ENCODE peak calls at places on chromosomes 11 and 22, in four cellular contexts. J is HepG2; C is upper lobe of right lung; I is CD4-positive, alpha-beta memory T cell. D is an unnamed sample.

GRCh38 chr11:620201-620600 is 4.5 kb upstream of the IRF7 start:
- DNase-seq in I (no peak), C (no peak), J (no peak), D (no peak)

GRCh38 chr22:20206709-20207215 is 55.9 kb upstream of the CCDC188 start:
- DNase-seq in I (no peak), J (no peak), C (peak; percentile 83), D (peak; percentile 89)

GRCh38 chr11:132772712-132773545 is 759.4 kb downstream of the OPCML start:
- DNase-seq in C (no peak), J (no peak), I (no peak), D (no peak)

GRCh38 chr11:33941637-33942160 is 49.8 kb upstream of the LMO2 start:
- DNase-seq in C (no peak), J (no peak), I (no peak), D (no peak)

GRCh38 chr11:34345012-34345804 is 12.6 kb downstream of the ABTB2 start:
- DNase-seq in C (no peak), I (no peak), J (peak; percentile 95), D (peak; percentile 83)

GRCh38 chr22:32020117-32020516 is 22.9 kb upstream of the SLC5A1 start:
- DNase-seq in I (no peak), C (no peak), J (peak; percentile 5), D (no peak)

GRCh38 chr11:61545341-61545740 is 35.5 kb downstream of the SYT7 start:
- DNase-seq in I (no peak), J (no peak), C (no peak), D (no peak)

GRCh38 chr11:115848614-115849013 is 344.4 kb upstream of the CADM1 start:
- DNase-seq in I (no peak), J (no peak), C (no peak), D (no peak)

GRCh38 chr11:85661972-85662664 is 2.8 kb downstream of the CREBZF start:
- DNase-seq in C (no peak), J (no peak), I (no peak), D (no peak)

GRCh38 chr11:100887659-100888058 is 200.6 kb downstream of the ARHGAP42 start:
- DNase-seq in J (no peak), C (no peak), I (no peak), D (no peak)

GRCh38 chr11:87560352-87560751 is 522.6 kb downstream of the TMEM135 start:
- DNase-seq in I (no peak), J (no peak), C (no peak), D (no peak)

GRCh38 chr11:113026778-113027177 is 65.6 kb downstream of the NCAM1 start:
- DNase-seq in J (no peak), I (no peak), C (no peak), D (no peak)

GRCh38 chr11:2140411-2141400 is 1.5 kb upstream of the IGF2 start:
- DNase-seq in J (no peak), I (no peak), C (no peak), D (no peak)
- H3K27me3 ChIP-seq in J (peaks cover 57% of the 10 kb centered on the region), I (peaks cover 32% of the 10 kb centered on the region), C (peaks cover 79% of the 10 kb centered on the region), D (no peaks in the 10 kb centered on the region)

GRCh38 chr22:44489817-44490216 is 8.2 kb downstream of the RTL6 start:
- DNase-seq in I (no peak), J (no peak), C (no peak), D (no peak)
- H3K9me3 ChIP-seq in I (no peaks in the 10 kb centered on the region), J (no peaks in the 10 kb centered on the region), C (no peaks in the 10 kb centered on the region), D (no peaks in the 10 kb centered on the region)

GRCh38 chr22:49258107-49259010 is 569.3 kb downstream of the BRD1 start:
- DNase-seq in I (no peak), C (no peak), J (no peak), D (no peak)

GRCh38 chr22:49257551-49257951 is 570.1 kb downstream of the BRD1 start:
- DNase-seq in J (no peak), C (no peak), I (no peak), D (no peak)

GRCh38 chr22:49253656-49254055 is 574.0 kb downstream of the BRD1 start:
- DNase-seq in C (peak; percentile 35), I (no peak), J (no peak), D (no peak)

GRCh38 chr22:49255154-49255553 is 572.5 kb downstream of the BRD1 start:
- DNase-seq in I (no peak), C (no peak), J (no peak), D (no peak)

DNA sequence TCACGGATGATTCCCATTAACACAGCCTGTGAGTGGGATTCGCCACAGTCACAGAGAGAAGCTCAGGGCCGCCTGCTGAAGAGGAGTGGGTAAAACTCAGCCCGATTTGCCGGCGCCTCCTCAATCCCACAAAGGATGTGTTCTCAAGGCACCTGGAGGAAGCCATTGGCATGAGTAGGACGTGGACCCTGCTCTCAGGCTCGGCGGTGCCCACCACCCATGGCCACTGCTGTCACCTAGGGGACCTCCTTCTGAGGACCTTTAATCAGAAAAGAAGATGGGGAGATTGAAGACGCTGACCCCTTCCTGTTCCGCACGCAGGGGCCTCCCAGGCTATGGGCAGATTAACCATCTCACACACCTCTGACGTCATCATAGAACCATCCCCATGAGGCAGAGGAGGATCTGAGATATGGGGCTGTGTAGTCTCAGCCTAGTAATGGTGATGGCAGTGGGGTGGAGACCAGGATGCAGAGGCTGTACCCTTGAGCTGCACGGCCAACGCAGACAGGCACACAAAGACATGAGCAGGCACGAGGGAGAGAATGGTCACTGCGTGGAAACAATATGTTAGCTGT is 571.8 kb downstream of the BRD1 start:
- DNase-seq in J (no peak), C (no peak), I (no peak), D (no peak)
- H3K27me3 ChIP-seq in J (peaks cover 3% of the 10 kb centered on the region), C (peaks cover 15% of the 10 kb centered on the region), I (no peaks in the 10 kb centered on the region), D (no peaks in the 10 kb centered on the region)

GRCh38 chr11:46072172-46072964 is 48.9 kb downstream of the PHF21A start:
- DNase-seq in I (no peak), C (no peak), J (no peak), D (no peak)
- H3K9me3 ChIP-seq in I (no peaks in the 10 kb centered on the region), C (no peaks in the 10 kb centered on the region), J (no peaks in the 10 kb centered on the region), D (no peaks in the 10 kb centered on the region)

DNA sequence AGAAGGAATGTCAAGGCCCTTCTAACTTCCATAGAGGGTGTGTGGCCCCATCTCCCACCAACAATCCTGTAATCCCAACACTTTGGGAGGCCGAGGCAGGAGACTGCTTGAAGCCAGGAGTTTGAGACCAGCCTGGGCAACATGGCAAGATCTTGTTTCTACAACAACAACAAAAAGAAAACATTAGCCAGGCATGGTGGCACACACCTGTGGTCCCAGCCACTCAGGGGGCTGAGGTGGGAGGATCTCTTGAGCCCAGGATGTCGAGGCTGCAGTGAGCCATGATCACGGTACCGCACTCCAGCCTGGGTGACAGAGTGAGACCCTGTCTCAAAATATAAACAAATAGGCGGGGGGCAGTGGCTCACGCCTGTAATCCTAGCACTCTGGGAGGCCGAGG is 16.9 kb downstream of the TSPAN32 start:
- DNase-seq in I (no peak), J (no peak), C (peak; percentile 16), D (no peak)
- H3K27me3 ChIP-seq in I (no peaks in the 10 kb centered on the region), J (peaks cover 25% of the 10 kb centered on the region), C (no peaks in the 10 kb centered on the region), D (no peaks in the 10 kb centered on the region)

DNA sequence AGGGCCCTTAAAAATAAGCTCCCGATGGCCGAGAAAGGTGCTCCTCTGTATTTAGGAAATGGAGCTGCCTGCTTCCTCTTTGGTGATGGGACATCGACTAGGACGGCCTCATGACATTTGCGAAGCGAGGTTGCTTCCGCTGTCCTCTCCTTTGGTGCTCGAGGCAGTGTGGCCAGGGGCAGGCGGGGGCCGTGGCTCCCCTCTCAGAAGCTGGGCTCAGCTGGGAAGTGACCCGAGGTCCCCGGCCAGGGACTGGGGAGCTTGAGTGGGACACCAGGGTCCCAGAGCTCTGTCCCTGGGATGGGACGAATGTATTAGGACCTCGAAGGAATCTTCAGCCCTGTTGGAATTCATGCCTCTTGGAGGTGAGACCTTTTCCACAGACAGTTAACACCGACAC is 151.1 kb downstream of the CTTN start:
- DNase-seq in I (no peak), J (no peak), C (no peak), D (no peak)
- H3K9me3 ChIP-seq in I (no peaks in the 10 kb centered on the region), J (no peaks in the 10 kb centered on the region), C (no peaks in the 10 kb centered on the region), D (no peaks in the 10 kb centered on the region)

DNA sequence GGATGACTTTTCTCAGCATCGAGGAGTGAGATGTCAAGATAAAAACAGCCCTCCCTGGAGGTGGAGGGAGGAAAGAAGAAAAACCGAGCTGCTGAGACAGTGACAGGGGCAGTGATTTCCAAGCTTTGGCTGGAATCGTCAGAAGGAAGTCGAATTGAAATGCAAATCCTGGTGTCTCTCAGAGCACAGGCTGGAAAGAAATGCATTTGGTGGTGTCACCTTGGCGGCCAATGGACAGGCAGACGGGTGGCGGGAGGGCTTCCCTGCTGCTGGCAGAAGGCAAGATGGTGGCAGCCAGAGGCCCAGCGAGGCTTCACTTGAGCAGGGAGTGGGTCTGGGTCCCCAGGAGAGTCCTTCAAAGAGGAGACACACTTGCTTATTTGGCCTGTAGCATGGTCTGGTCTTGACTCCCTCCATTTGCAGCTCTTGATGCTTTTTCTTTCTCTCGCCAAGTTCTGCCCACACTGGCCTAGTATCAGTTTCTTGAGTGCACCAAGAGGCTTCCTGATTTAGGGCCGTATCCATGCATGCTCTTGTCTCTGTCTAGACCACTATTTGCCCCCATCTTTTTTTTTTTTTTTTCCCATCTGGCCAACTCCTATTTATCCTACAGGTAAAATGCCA is 170.6 kb downstream of the GRIK4 start:
- DNase-seq in J (no peak), I (no peak), C (no peak), D (no peak)
- H3K27me3 ChIP-seq in J (no peaks in the 10 kb centered on the region), I (no peaks in the 10 kb centered on the region), C (peaks cover 18% of the 10 kb centered on the region), D (no peaks in the 10 kb centered on the region)

DNA sequence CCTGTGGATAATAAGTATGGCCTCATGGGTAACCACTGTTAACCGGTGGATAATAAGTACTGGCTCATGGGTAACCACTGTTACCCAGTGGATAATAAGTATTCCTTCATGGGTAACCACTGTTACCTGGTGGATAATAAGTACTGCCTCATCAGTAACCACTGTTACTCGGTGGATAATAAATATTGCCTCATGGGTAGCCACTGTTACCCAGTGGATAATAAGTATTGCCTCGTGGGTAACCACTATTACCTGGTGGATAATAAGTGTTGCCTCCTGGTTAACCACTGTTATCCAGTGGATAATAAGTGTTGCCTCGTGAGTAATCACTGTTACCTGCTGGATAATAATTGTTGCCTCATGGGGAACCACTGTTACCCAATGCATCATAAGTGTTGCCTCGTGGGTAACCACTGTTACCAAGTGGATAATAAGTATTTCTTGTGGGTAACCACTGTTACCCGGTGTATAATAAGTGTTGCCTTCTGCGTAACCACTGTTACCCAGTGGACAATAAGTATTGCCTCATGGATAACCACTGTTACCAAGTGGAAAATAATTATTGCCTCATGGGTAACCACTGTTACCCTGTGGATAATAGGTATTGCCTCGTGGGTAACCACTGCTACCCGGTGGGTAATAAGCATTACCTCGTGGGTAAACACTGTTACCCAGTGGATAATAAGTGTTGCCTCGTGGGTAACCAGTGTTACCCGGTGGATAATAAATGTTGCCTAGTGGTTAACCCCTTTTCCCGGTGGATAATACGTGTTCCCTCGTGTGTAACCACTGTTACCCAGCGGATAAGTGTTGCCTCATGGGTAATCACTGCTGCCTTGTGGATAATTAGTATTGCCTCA is 26.6 kb upstream of the NXPE4 start:
- DNase-seq in I (no peak), J (no peak), C (no peak), D (no peak)
- H3K9me3 ChIP-seq in I (peaks cover 8% of the 10 kb centered on the region), J (peaks cover 84% of the 10 kb centered on the region), C (no peaks in the 10 kb centered on the region), D (no peaks in the 10 kb centered on the region)

GRCh38 chr11:106697058-106697457 is 321.2 kb downstream of the GUCY1A2 start:
- DNase-seq in C (no peak), I (no peak), J (no peak), D (no peak)

GRCh38 chr11:106695506-106695905 is 322.8 kb downstream of the GUCY1A2 start:
- DNase-seq in C (no peak), I (no peak), J (no peak), D (no peak)

GRCh38 chr11:106691807-106692365 is 326.4 kb downstream of the GUCY1A2 start:
- DNase-seq in I (no peak), C (no peak), J (no peak), D (no peak)

GRCh38 chr11:106690923-106691322 is 327.4 kb downstream of the GUCY1A2 start:
- DNase-seq in C (no peak), I (no peak), J (no peak), D (no peak)

GRCh38 chr11:106694501-106694900 is 323.8 kb downstream of the GUCY1A2 start:
- DNase-seq in C (no peak), I (no peak), J (no peak), D (no peak)
- H3K27me3 ChIP-seq in C (no peaks in the 10 kb centered on the region), I (no peaks in the 10 kb centered on the region), J (no peaks in the 10 kb centered on the region), D (no peaks in the 10 kb centered on the region)

GRCh38 chr11:54832676-54833075 is 126.0 kb downstream of the OR4A5 start:
- DNase-seq in C (no peak), I (no peak), J (no peak), D (no peak)
- H3K9me3 ChIP-seq in C (peaks cover 28% of the 10 kb centered on the region), I (peaks cover 21% of the 10 kb centered on the region), J (peaks cover 87% of the 10 kb centered on the region), D (no peaks in the 10 kb centered on the region)

D was measured in right lobe of liver.